ENCODE peak calls at places on chromosome 17, in six cellular contexts. I is SHP77; R is fibroblast of lung; N is stimulated activated CD4-positive, alpha-beta T cell treated with anti-CD3 and anti-CD28 coated beads, Interleukin-15, amount 100 ng/mL, for 24 hours; Y is activated naive CD4-positive, alpha-beta T cell; D is NCI-H1092. J is an unnamed sample.

GRCh38 chr17:71438631-71439146 is 682.1 kb upstream of the SOX9 start:
- DNase-seq in R (peak; percentile 99), D (peak; percentile 16), I (peak; percentile 14), N (no peak), Y (no peak), J (peak; percentile 1)

GRCh38 chr17:20095366-20096080 is 86.4 kb downstream of the SPECC1 start:
- DNase-seq in R (peak; percentile 44), D (peak; percentile 50), Y (no peak), N (no peak), I (peak; percentile 91), J (peak; percentile 27)

GRCh38 chr17:8695241-8695640 is 49.4 kb downstream of the CCDC42 start:
- DNase-seq in D (no peak), R (peak; percentile 73), I (no peak), N (no peak), Y (no peak), J (no peak)

GRCh38 chr17:39643271-39643670 is 6.3 kb downstream of the STARD3 start:
- DNase-seq in N (no peak), R (peak; percentile 57), I (no peak), D (no peak), Y (no peak), J (peak; percentile 28)

GRCh38 chr17:75922173-75922961 is 17.7 kb upstream of the MRPL38 start:
- DNase-seq in R (no peak), N (no peak), I (no peak), Y (no peak), D (no peak), J (no peak)

GRCh38 chr17:31549121-31549524 is 157.6 kb downstream of the RAB11FIP4 start:
- DNase-seq in D (no peak), I (no peak), Y (no peak), N (no peak), R (no peak), J (peak; percentile 14)

GRCh38 chr17:82412535-82413520 is 5.3 kb upstream of the HEXD start:
- DNase-seq in N (no peak), I (peak; percentile 48), D (peak; percentile 86), R (no peak), Y (no peak), J (no peak)

GRCh38 chr17:15271731-15272130 is 6.6 kb upstream of the PMP22 start:
- DNase-seq in Y (no peak), N (no peak), I (no peak), R (peak; percentile 56), D (no peak), J (no peak)

GRCh38 chr17:17710728-17711541 is 29.7 kb downstream of the RAI1 start:
- DNase-seq in N (no peak), Y (no peak), R (peak; percentile 94), I (peak; percentile 97), D (no peak), J (peak; percentile 95)

GRCh38 chr17:31266042-31266441 is 31.0 kb downstream of the OMG start:
- DNase-seq in I (no peak), D (no peak), Y (no peak), R (no peak), N (no peak), J (no peak)

GRCh38 chr17:44636562-44636961 is 19.7 kb upstream of the MEIOC start:
- DNase-seq in R (peak; percentile 41), I (no peak), N (no peak), D (no peak), Y (no peak), J (peak; percentile 60)

GRCh38 chr17:83202002-83203000 is 122.9 kb downstream of the METRNL start:
- DNase-seq in I (no peak), N (no peak), Y (no peak), D (no peak), R (no peak), J (no peak)

GRCh38 chr17:6941989-6942388 is 53.9 kb upstream of the ALOX12 start:
- DNase-seq in R (no peak), Y (no peak), D (no peak), I (no peak), N (no peak), J (no peak)

GRCh38 chr17:29066603-29067002 is 23.7 kb downstream of the PIPOX start:
- DNase-seq in Y (no peak), N (no peak), I (no peak), D (no peak), R (no peak), J (no peak)

GRCh38 chr17:80354381-80354780 is 60.6 kb upstream of the ENDOV start:
- DNase-seq in I (no peak), D (no peak), N (no peak), Y (no peak), R (no peak), J (no peak)